ENCODE peak calls at places on chromosomes 16 and 17, in four cellular contexts. X, I, L and V are unnamed samples.

GRCh38 chr16:85986931-85987749 is 88.2 kb downstream of the IRF8 start:
- DNase-seq in L (peak), X (no peak), I (no peak), V (no peak)

GRCh38 chr17:44086364-44087311 is 16.1 kb downstream of the G6PC3 start:
- DNase-seq in X (peak), I (peak), L (peak), V (peak)

GRCh38 chr16:52812945-52813556 is 239.6 kb downstream of the CHD9NB start:
- DNase-seq in I (peak), L (peak), X (peak), V (no peak)

GRCh38 chr16:50550035-50550434 is 1.8 kb downstream of the NKD1 start:
- DNase-seq in I (no peak), L (no peak), X (no peak), V (no peak)

GRCh38 chr17:48113201-48113676 is 5.7 kb downstream of the SNX11 start:
- DNase-seq in L (no peak), I (no peak), X (no peak), V (no peak)

GRCh38 chr16:14658063-14658462 is 25.3 kb downstream of the BFAR start:
- DNase-seq in L (no peak), X (no peak), I (no peak), V (no peak)

GRCh38 chr17:3005696-3006095 is 57.7 kb downstream of the OR1D5 start:
- DNase-seq in L (no peak), X (no peak), I (no peak), V (no peak)

GRCh38 chr17:81651692-81652091 is 4.7 kb downstream of the PDE6G start:
- DNase-seq in I (peak), X (peak), L (peak), V (peak)

GRCh38 chr16:27224741-27225300 is 21.5 kb downstream of the KDM8 start:
- DNase-seq in X (no peak), I (no peak), L (no peak), V (no peak)

GRCh38 chr16:5468488-5468887 is 370.9 kb upstream of the EEF2KMT start:
- DNase-seq in X (no peak), L (no peak), I (no peak), V (no peak)

GRCh38 chr17:6392609-6393367 is 42.1 kb downstream of the AIPL1 start:
- DNase-seq in I (no peak), X (no peak), L (peak), V (no peak)

GRCh38 chr17:47230864-47231263 is 21.7 kb downstream of the MYL4 start:
- DNase-seq in I (no peak), L (no peak), X (no peak), V (no peak)

GRCh38 chr17:35766903-35767510 is 6.3 kb downstream of the C17orf50 start:
- DNase-seq in L (no peak), I (peak), X (peak), V (peak)

GRCh38 chr17:9021985-9022552 is 759 bp downstream of the NTN1 start:
- DNase-seq in X (no peak), L (no peak), I (peak), V (no peak)

GRCh38 chr16:50731130-50731988 is 10.5 kb upstream of the CYLD start:
- DNase-seq in X (no peak), L (no peak), I (no peak), V (no peak)

GRCh38 chr17:66829386-66829864 is 5.5 kb upstream of the CACNG5 start:
- DNase-seq in X (no peak), L (peak), I (peak), V (peak)

GRCh38 chr17:50447870-50448573 is 20.7 kb downstream of the CHAD start:
- DNase-seq in L (peak), I (no peak), X (no peak), V (no peak)

GRCh38 chr17:17491031-17491471 is 5.1 kb downstream of the RASD1 start:
- DNase-seq in I (no peak), L (no peak), X (no peak), V (no peak)

GRCh38 chr17:72518810-72519597 is 398.2 kb downstream of the SOX9 start:
- DNase-seq in I (no peak), L (peak), X (peak), V (no peak)

GRCh38 chr17:37796081-37796480 is 51.2 kb upstream of the HNF1B start:
- DNase-seq in X (no peak), L (no peak), I (no peak), V (no peak)

GRCh38 chr17:49223517-49224197 is 6.9 kb downstream of the PHOSPHO1 start:
- DNase-seq in X (peak), I (peak), L (no peak), V (peak)

GRCh38 chr17:76271669-76272540 is 6.8 kb downstream of the UBALD2 start:
- DNase-seq in X (no peak), I (no peak), L (no peak), V (peak)

GRCh38 chr17:63039342-63039741 is 73.3 kb downstream of the TANC2 start:
- DNase-seq in L (no peak), X (no peak), I (peak), V (no peak)

GRCh38 chr16:49510676-49511305 is 137.2 kb downstream of the C16orf78 start:
- DNase-seq in I (no peak), X (no peak), L (no peak), V (no peak)

GRCh38 chr16:49856741-49857330 is 924 bp upstream of the ZNF423 start:
- DNase-seq in I (peak), X (peak), L (peak), V (peak)

GRCh38 chr17:76266244-76266938 is 1.2 kb downstream of the UBALD2 start:
- DNase-seq in L (peak), I (peak), X (peak), V (no peak)

GRCh38 chr17:80868022-80868609 is 123.5 kb upstream of the CHMP6 start:
- DNase-seq in I (no peak), X (no peak), L (no peak), V (no peak)

GRCh38 chr16:28623172-28623711 is 13.4 kb upstream of the SULT1A1 start:
- DNase-seq in L (no peak), X (no peak), I (no peak), V (no peak)

GRCh38 chr17:42783062-42783777 is 2.8 kb downstream of the WNK4 start:
- DNase-seq in L (no peak), X (peak), I (peak), V (no peak)

DNA sequence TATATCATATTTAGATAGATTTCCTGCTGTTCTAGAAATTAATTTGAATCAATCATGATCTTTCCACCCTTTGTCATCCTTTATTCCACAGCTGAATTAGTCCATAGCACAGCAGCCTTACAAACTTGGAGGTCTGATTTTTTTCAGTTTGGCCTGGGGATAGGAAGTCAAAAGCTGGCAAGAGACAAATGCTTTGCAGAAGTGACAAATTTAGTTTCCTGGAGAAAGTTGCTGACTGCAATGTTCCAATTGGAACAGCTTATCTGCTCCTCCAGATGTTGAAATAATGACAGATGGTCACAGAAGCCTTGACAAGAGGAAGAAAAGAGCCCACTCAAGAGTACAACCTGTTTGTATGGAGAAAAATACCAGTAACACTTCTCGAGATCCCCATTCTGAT is 1276.1 kb upstream of the CDH8 start:
- DNase-seq in L (no peak), I (no peak), X (no peak), V (no peak)
- TF ChIP-seq MAZ in L (no peak), I (no peak), X (no peak), V (no peak)

DNA sequence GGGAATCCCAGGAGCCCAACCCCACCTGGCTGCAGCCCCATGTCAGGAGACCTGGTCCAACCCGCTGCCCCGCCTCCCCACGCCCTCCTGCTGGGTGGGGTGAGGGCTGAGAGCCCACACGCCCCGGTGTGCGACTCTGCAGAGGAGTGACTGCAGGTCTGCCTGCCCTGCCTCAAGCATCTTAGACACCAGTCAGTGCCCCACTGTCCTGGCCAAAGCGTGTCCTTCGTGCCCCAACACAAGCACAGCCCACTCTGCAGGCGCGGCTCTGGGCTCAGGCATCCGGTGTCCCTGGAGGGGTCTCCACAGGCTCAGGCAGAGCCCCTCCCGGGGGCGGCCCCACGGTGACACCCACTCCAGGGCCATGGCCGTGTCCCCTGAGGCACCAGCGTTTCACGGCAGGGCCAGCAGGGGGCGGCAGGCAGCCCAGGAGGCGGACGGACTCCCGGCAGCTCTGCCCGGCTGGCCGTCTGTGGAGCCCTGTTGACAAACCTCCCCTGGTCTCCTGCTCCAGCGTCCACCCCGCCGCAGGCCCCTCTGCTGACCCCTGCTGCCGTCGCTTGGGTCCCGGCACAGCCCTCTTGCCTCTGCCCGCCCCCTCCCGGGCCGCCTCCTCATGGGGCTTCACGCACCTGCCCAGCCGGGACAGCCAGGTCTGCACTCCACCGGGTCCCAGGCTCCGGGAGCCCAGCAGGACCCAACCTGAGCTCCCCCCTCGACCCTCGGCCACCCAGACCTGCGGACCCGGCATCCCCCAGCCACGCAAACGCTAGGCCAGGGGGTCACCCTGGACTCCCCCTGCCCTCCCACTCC is 8.6 kb upstream of the UBE2I start:
- DNase-seq in X (peak), L (peak), I (peak), V (peak)
- TF ChIP-seq MAZ in X (no peak), L (no peak), I (peak), V (peak)

DNA sequence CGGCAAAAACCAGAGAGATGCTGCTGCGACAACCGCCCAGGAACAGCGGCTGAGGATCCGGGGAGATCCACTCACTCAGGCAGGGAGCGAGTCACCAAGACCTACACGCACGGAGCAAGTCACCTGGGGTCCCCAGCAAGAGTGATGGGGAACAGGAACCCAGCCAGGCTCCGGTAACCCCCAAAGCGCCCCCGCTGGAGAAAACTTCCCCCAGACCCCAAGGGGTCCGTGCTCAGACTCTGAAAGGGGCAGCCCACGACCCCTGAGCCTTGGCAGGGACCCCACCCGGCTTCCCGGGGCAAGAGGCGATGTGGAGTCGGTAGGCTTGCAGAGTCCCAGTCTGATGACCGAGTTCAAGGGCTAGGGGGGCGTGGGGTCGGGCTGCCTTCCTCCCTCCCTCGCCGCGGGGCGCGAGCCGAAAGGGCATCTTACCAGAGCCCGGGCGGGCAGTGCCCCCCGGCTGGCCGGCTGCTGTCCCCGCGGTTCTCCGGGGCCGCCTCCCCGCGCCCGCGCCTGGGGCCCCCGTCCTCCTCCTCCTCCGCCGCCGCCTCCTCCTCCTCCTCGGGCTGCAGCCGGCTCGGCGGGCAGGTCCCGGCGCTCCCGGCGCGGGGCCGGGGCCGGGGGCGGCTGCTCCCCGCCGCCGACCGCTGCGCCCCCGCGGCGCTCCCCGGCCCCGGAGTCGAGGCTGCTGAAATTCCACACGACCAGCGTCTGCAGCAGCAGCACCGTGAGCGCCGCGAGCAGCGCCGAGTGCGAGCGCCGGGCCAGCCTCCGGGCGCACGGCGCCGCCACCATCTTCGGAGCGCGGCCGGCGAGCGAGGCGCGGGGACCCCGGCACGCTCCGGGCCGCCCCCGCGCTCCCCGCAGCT is 524 bp downstream of the XYLT1 start:
- DNase-seq in X (peak), I (no peak), L (no peak), V (peak)
- TF ChIP-seq MAZ in X (no peak), I (no peak), L (no peak), V (no peak)

GRCh38 chr16:69703638-69704037 is 22.7 kb downstream of the NQO1 start:
- DNase-seq in L (no peak), I (peak), X (no peak), V (no peak)
- TF ChIP-seq MAZ in L (no peak), I (no peak), X (no peak), V (no peak)

GRCh38 chr17:71423871-71424546 is 696.8 kb upstream of the SOX9 start:
- DNase-seq in X (no peak), I (peak), L (no peak), V (no peak)
- TF ChIP-seq MAZ in X (no peak), I (no peak), L (no peak), V (no peak)